ENCODE peak calls at places on chromosomes 11 and 22, in six cellular contexts. O is CD4-positive, CD25-positive, alpha-beta regulatory T cell; R is activated CD8-positive, alpha-beta memory T cell treated with anti-CD3 and anti-CD28 coated beads for 1 hour; U is stomach; M is posterior vena cava; C is ascending aorta. B is an unnamed sample.

GRCh38 chr11:3604169-3604568 is 37.6 kb downstream of the ART5 start:
- DNase-seq in O (no peak), R (no peak), U (no peak), M (no peak), C (no peak), B (no peak)

GRCh38 chr11:103326070-103326794 is 217.0 kb downstream of the DYNC2H1 start:
- DNase-seq in O (no peak), R (no peak), U (no peak), M (peak; percentile 57), C (no peak), B (no peak)

GRCh38 chr11:96506953-96507354 is 117.1 kb downstream of the JRKL start:
- DNase-seq in O (no peak), R (no peak), U (no peak), M (no peak), C (no peak), B (no peak)

GRCh38 chr11:121929581-121929980 is 186.4 kb downstream of the BLID start:
- DNase-seq in O (no peak), R (no peak), U (no peak), M (no peak), C (no peak), B (no peak)

GRCh38 chr11:44243633-44244343 is 66.2 kb downstream of the ALX4 start:
- DNase-seq in O (no peak), R (no peak), U (no peak), M (no peak), C (no peak), B (no peak)

GRCh38 chr11:126695293-126695692 is 305.3 kb downstream of the KIRREL3 start:
- DNase-seq in O (no peak), R (no peak), U (no peak), M (no peak), C (no peak), B (no peak)

GRCh38 chr11:36744375-36745168 is 146.5 kb upstream of the RAG2 start:
- DNase-seq in O (peak; percentile 2), R (peak; percentile 9), U (peak; percentile 77), M (peak; percentile 90), C (peak; percentile 18), B (no peak)

GRCh38 chr11:128026596-128026995 is 560.8 kb downstream of the ETS1 start:
- DNase-seq in O (no peak), R (no peak), U (no peak), M (no peak), C (no peak), B (no peak)

GRCh38 chr22:45504703-45505341 is 2.1 kb downstream of the FBLN1 start:
- DNase-seq in O (no peak), R (no peak), U (no peak), M (peak; percentile 87), C (no peak), B (no peak)

GRCh38 chr11:129652828-129653227 is 162.8 kb upstream of the TMEM45B start:
- DNase-seq in O (no peak), R (no peak), U (no peak), M (no peak), C (no peak), B (no peak)

GRCh38 chr11:65316311-65316978 is 1.8 kb downstream of the CDC42EP2 start:
- DNase-seq in O (no peak), R (no peak), U (no peak), M (peak; percentile 87), C (no peak), B (no peak)

GRCh38 chr22:19607198-19608113 is 83.2 kb upstream of the CLDN5 start:
- DNase-seq in O (no peak), R (no peak), U (peak; percentile 40), M (no peak), C (no peak), B (no peak)

GRCh38 chr11:125463590-125464265 is 32.3 kb downstream of the FEZ1 start:
- DNase-seq in O (no peak), R (no peak), U (no peak), M (no peak), C (no peak), B (no peak)

GRCh38 chr11:1883342-1884122 is 8.2 kb downstream of the PRR33 start:
- DNase-seq in O (no peak), R (no peak), U (no peak), M (peak; percentile 70), C (no peak), B (no peak)

GRCh38 chr11:129557421-129557820 is 181.8 kb downstream of the BARX2 start:
- DNase-seq in O (no peak), R (no peak), U (no peak), M (no peak), C (no peak), B (no peak)

GRCh38 chr11:6746086-6746618 is 25.6 kb downstream of the OR2AG2 start:
- DNase-seq in O (peak; percentile 33), R (no peak), U (peak; percentile 28), M (no peak), C (no peak), B (no peak)

GRCh38 chr11:90256404-90257157 is 33.7 kb upstream of the CHORDC1 start:
- DNase-seq in O (no peak), R (no peak), U (no peak), M (no peak), C (no peak), B (no peak)

GRCh38 chr22:39317756-39318506 is 1.5 kb downstream of the RPL3 start:
- DNase-seq in O (no peak), R (no peak), U (no peak), M (no peak), C (no peak), B (no peak)

GRCh38 chr11:2991477-2992233 is 474 bp downstream of the NAP1L4 start:
- DNase-seq in O (no peak), R (no peak), U (no peak), M (peak; percentile 88), C (no peak), B (no peak)

GRCh38 chr11:2968501-2968900 is 23.6 kb downstream of the NAP1L4 start:
- DNase-seq in O (no peak), R (no peak), U (no peak), M (no peak), C (no peak), B (no peak)

GRCh38 chr11:44361883-44362282 is 51.9 kb upstream of the ALX4 start:
- DNase-seq in O (no peak), R (no peak), U (no peak), M (peak; percentile 62), C (no peak), B (no peak)

GRCh38 chr11:8262552-8263108 is 1.0 kb downstream of the LMO1 start:
- DNase-seq in O (no peak), R (no peak), U (peak; percentile 43), M (peak; percentile 80), C (no peak), B (no peak)

GRCh38 chr22:41683616-41684015 is 5.1 kb downstream of the SNU13 start:
- DNase-seq in O (no peak), R (no peak), U (no peak), M (no peak), C (no peak), B (no peak)

GRCh38 chr22:38203090-38203810 is 1.5 kb downstream of the MAFF start:
- DNase-seq in O (no peak), R (no peak), U (peak; percentile 85), M (no peak), C (no peak), B (no peak)

GRCh38 chr11:5967708-5968107 is 586 bp downstream of the OR56A5 start:
- DNase-seq in O (no peak), R (no peak), U (no peak), M (no peak), C (no peak), B (no peak)

GRCh38 chr11:70717961-70718595 is 319.7 kb downstream of the CTTN start:
- DNase-seq in O (no peak), R (no peak), U (no peak), M (no peak), C (no peak), B (no peak)

GRCh38 chr11:76663461-76663760 is 7.1 kb downstream of the LRRC32 start:
- DNase-seq in O (no peak), R (no peak), U (no peak), M (no peak), C (no peak), B (no peak)

GRCh38 chr11:111642521-111642920 is 40.3 kb downstream of the SIK2 start:
- DNase-seq in O (no peak), R (no peak), U (no peak), M (no peak), C (no peak), B (no peak)

GRCh38 chr11:104581246-104581980 is 316.8 kb downstream of the CASP12 start:
- DNase-seq in O (no peak), R (no peak), U (no peak), M (no peak), C (no peak), B (no peak)

GRCh38 chr11:99370557-99371200 is 349.9 kb downstream of the CNTN5 start:
- DNase-seq in O (no peak), R (no peak), U (no peak), M (no peak), C (no peak), B (no peak)

GRCh38 chr22:37025500-37026070 is 6.0 kb downstream of the MPST start:
- DNase-seq in O (no peak), R (no peak), U (no peak), M (no peak), C (no peak), B (no peak)

GRCh38 chr11:102436546-102436945 is 16.0 kb downstream of the TMEM123 start:
- DNase-seq in O (no peak), R (no peak), U (no peak), M (no peak), C (no peak), B (no peak)

GRCh38 chr22:42151924-42152635 is 21.5 kb upstream of the CYP2D6 start:
- DNase-seq in O (no peak), R (no peak), U (no peak), M (no peak), C (no peak), B (no peak)

GRCh38 chr11:108135845-108136599 is 14.7 kb downstream of the ACAT1 start:
- DNase-seq in O (no peak), R (no peak), U (no peak), M (no peak), C (no peak), B (no peak)

GRCh38 chr11:70204466-70204799 is 1.3 kb downstream of the FADD start:
- DNase-seq in O (no peak), R (no peak), U (no peak), M (no peak), C (no peak), B (no peak)

GRCh38 chr11:72352859-72353551 is 81.3 kb downstream of the CLPB start:
- DNase-seq in O (no peak), R (no peak), U (no peak), M (no peak), C (no peak), B (no peak)

GRCh38 chr22:35611891-35612576 is 5.1 kb downstream of the MB start:
- DNase-seq in O (no peak), R (no peak), U (no peak), M (no peak), C (no peak), B (no peak)